ENCODE peak calls at places on chromosomes 5 and 9, in ten cellular contexts. N is B cell, J is fibroblast of mammary gland, Q is cardiac fibroblast, I is IMR-90, R is colonic mucosa, C is SK-N-SH, P is tibial nerve, Y is choroid plexus epithelial cell, B is WTC11. X is an unnamed sample.

GRCh38 chr9:88387035-88387732 is 1.1 kb upstream of the SPIN1 start:
- DNase-seq in B (no peak), Q (peak), J (peak), Y (peak), N (no peak), I (peak), C (no peak), R (peak), P (peak), X (no peak)

GRCh38 chr5:164296603-164297080 is 791.2 kb downstream of the MAT2B start:
- DNase-seq in C (no peak), I (peak), Q (peak), R (no peak), N (no peak), Y (peak), B (peak), P (no peak), J (no peak), X (no peak)

GRCh38 chr5:96629774-96630173 is 32.4 kb upstream of the CAST start:
- DNase-seq in Q (peak), B (no peak), P (no peak), N (no peak), Y (peak), J (peak), I (peak), R (no peak), C (no peak), X (no peak)

GRCh38 chr9:70260007-70260443 is 1.2 kb downstream of the SMC5 start:
- DNase-seq in R (peak), I (no peak), Y (no peak), N (no peak), C (no peak), Q (no peak), B (no peak), J (peak), P (no peak), X (no peak)

GRCh38 chr9:128555180-128555721 is 2.9 kb downstream of the SPTAN1 start:
- DNase-seq in N (no peak), R (peak), B (no peak), Y (peak), J (peak), C (no peak), I (peak), P (no peak), Q (peak), X (no peak)

GRCh38 chr5:132822650-132823480 is 7.6 kb downstream of the SHROOM1 start:
- DNase-seq in Q (no peak), I (no peak), P (no peak), B (peak), C (no peak), Y (peak), J (no peak), N (no peak), R (no peak), X (no peak)

GRCh38 chr9:1400983-1401382 is 350.8 kb downstream of the DMRT2 start:
- DNase-seq in P (no peak), B (peak), C (no peak), J (no peak), N (no peak), R (no peak), Y (no peak), I (no peak), Q (no peak), X (no peak)

GRCh38 chr5:177293819-177294581 is 9.5 kb downstream of the RAB24 start:
- DNase-seq in B (no peak), C (no peak), J (no peak), Q (no peak), R (no peak), P (no peak), I (no peak), N (no peak), Y (no peak), X (no peak)

GRCh38 chr9:88106492-88106891 is 31.8 kb downstream of the SPATA31C2 start:
- DNase-seq in C (peak), B (peak), Y (peak), R (peak), Q (peak), N (no peak), P (peak), I (peak), J (peak), X (no peak)

GRCh38 chr5:13831236-13831810 is 113.2 kb downstream of the DNAH5 start:
- DNase-seq in Q (peak), C (no peak), J (peak), N (no peak), Y (peak), P (no peak), R (no peak), I (peak), B (no peak), X (no peak)

GRCh38 chr9:26148128-26148527 is 469.9 kb upstream of the TUSC1 start:
- DNase-seq in R (no peak), B (no peak), I (no peak), Q (no peak), N (no peak), J (no peak), Y (no peak), P (no peak), C (no peak), X (no peak)

GRCh38 chr9:14412778-14413177 is 98.8 kb upstream of the NFIB start:
- DNase-seq in R (no peak), Y (peak), C (no peak), N (no peak), I (no peak), P (no peak), J (no peak), Q (no peak), B (no peak), X (no peak)

GRCh38 chr5:174900176-174900692 is 175.9 kb downstream of the MSX2 start:
- DNase-seq in J (peak), Q (no peak), R (no peak), Y (no peak), I (no peak), P (no peak), N (no peak), B (no peak), C (no peak), X (no peak)

GRCh38 chr9:109755040-109755439 is 25.0 kb upstream of the PALM2AKAP2 start:
- DNase-seq in R (no peak), B (no peak), I (peak), Y (no peak), C (no peak), N (no peak), Q (no peak), J (no peak), P (no peak), X (no peak)

GRCh38 chr5:141528401-141528984 is 39.6 kb downstream of the PCDHGC5 start:
- DNase-seq in B (no peak), C (no peak), Y (no peak), N (no peak), R (peak), Q (peak), I (peak), P (peak), J (peak), X (no peak)

GRCh38 chr5:307306-307705 is 14.2 kb upstream of the AHRR start:
- DNase-seq in Y (no peak), Q (no peak), B (no peak), J (no peak), N (no peak), I (no peak), C (no peak), R (no peak), P (no peak), X (no peak)

GRCh38 chr5:60887096-60887495 is 43.0 kb upstream of the ELOVL7 start:
- DNase-seq in C (no peak), N (no peak), Q (no peak), P (no peak), I (no peak), B (no peak), R (no peak), Y (no peak), J (no peak), X (no peak)

GRCh38 chr5:60886158-60886557 is 42.1 kb upstream of the ELOVL7 start:
- DNase-seq in Y (no peak), N (no peak), B (no peak), R (no peak), I (no peak), C (no peak), J (no peak), Q (no peak), P (no peak), X (no peak)

GRCh38 chr5:60888359-60889061 is 44.4 kb upstream of the ELOVL7 start:
- DNase-seq in Q (no peak), N (no peak), R (no peak), C (no peak), J (no peak), Y (no peak), B (no peak), P (no peak), I (no peak), X (no peak)

GRCh38 chr5:60883229-60883628 is 39.2 kb upstream of the ELOVL7 start:
- DNase-seq in P (no peak), Q (peak), B (no peak), R (no peak), C (peak), J (peak), I (no peak), Y (peak), N (no peak), X (no peak)
- TF ChIP-seq CTCF in P (no peak), Q (peak), B (peak), R (peak), C (peak), J (peak), I (no peak), Y (peak), N (no peak), X (no peak)

GRCh38 chr9:127167560-127168326 is 45.3 kb upstream of the ANGPTL2 start:
- DNase-seq in I (no peak), P (no peak), B (no peak), Y (no peak), R (no peak), N (no peak), J (no peak), C (no peak), Q (no peak), X (no peak)

GRCh38 chr9:127170049-127170448 is 47.6 kb upstream of the ANGPTL2 start:
- DNase-seq in C (no peak), R (no peak), I (no peak), Q (no peak), N (no peak), B (no peak), Y (no peak), P (no peak), J (no peak), X (no peak)

GRCh38 chr9:127170652-127171051 is 48.2 kb upstream of the ANGPTL2 start:
- DNase-seq in C (no peak), P (no peak), Y (no peak), R (no peak), N (no peak), B (peak), I (no peak), J (no peak), Q (no peak), X (no peak)

GRCh38 chr9:127168756-127169506 is 46.5 kb upstream of the ANGPTL2 start:
- DNase-seq in I (no peak), C (no peak), R (no peak), J (no peak), B (no peak), Q (no peak), P (no peak), Y (peak), N (no peak), X (no peak)

GRCh38 chr9:127169507-127169883 is 47.1 kb upstream of the ANGPTL2 start:
- DNase-seq in B (no peak), C (no peak), I (no peak), R (no peak), P (no peak), N (no peak), Y (no peak), Q (no peak), J (no peak), X (no peak)
- TF ChIP-seq CTCF in B (no peak), C (no peak), I (no peak), R (no peak), P (no peak), N (no peak), Y (no peak), Q (no peak), J (no peak), X (no peak)

GRCh38 chr5:170211575-170212334 is 21.0 kb upstream of the C5orf58 start:
- DNase-seq in Q (no peak), R (no peak), N (no peak), J (no peak), Y (no peak), C (no peak), B (no peak), P (no peak), I (no peak), X (no peak)

GRCh38 chr5:170218730-170219129 is 14.1 kb upstream of the C5orf58 start:
- DNase-seq in B (no peak), C (no peak), I (no peak), R (no peak), P (no peak), Q (no peak), J (no peak), N (no peak), Y (no peak), X (no peak)

GRCh38 chr5:170220196-170220595 is 12.6 kb upstream of the C5orf58 start:
- DNase-seq in Y (no peak), Q (no peak), P (no peak), J (no peak), R (no peak), B (no peak), I (no peak), C (no peak), N (no peak), X (no peak)

GRCh38 chr5:170219615-170220014 is 13.2 kb upstream of the C5orf58 start:
- DNase-seq in Q (peak), Y (peak), J (peak), I (peak), R (no peak), B (no peak), N (no peak), C (no peak), P (no peak), X (no peak)

GRCh38 chr5:170216262-170216864 is 16.4 kb upstream of the C5orf58 start:
- DNase-seq in N (peak), J (peak), Q (peak), B (peak), I (peak), P (no peak), Y (peak), R (no peak), C (peak), X (no peak)
- TF ChIP-seq CTCF in N (no peak), J (peak), Q (peak), B (peak), I (peak), P (peak), Y (peak), R (no peak), C (peak), X (peak)

GRCh38 chr9:121357011-121357410 is 13.0 kb downstream of the STOM start:
- DNase-seq in R (no peak), B (no peak), Y (no peak), P (no peak), I (no peak), C (no peak), N (no peak), Q (no peak), J (no peak), X (no peak)
- TF ChIP-seq CTCF in R (no peak), B (no peak), Y (no peak), P (no peak), I (no peak), C (no peak), N (no peak), Q (no peak), J (no peak), X (no peak)

DNA sequence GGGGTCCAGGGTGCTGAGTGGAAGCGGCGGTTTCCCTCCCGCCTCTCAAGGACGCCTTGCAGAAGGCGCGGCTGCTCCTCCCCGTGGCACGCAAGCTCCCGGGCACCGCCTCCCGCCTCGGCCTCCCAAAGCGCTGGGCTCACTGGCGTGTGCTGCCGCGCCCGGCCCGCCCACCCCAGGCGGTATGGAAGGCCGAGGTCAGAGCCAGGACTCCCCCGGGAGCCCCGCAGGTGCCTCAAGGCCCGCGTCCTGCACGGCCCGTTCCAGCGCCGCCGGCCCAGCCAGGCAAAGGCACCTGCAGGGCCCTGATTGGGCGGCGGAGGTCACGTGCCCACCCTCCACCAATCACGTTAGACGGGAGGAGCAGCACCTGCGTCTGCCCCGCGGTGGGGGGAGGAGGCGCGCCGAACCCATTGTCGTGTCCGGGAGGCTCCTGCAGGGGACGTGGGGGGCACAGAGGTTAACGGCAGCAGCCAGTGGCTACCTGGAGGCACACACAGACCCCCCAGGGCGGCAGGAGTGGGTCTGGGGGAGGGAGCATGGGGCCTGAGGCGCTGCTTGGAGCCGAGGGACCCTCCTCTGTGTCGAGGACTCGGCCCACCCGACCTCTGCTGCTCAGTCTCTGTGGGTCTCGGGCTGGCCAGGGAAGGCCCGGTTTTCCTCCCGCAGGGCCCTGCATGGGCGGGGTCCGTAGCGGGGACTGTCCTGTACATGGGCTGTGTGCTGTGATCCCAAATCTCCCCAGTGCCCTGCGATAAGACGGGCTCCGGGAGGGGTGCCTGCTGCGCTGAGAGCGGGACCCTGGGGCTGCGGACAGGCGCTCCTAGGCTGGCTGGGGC is 2.0 kb upstream of the LCN12 start:
- DNase-seq in N (peak), I (peak), J (peak), R (peak), B (peak), C (peak), Y (peak), P (peak), Q (peak), X (peak)
- TF ChIP-seq CTCF in N (peak), I (no peak), J (no peak), R (no peak), B (no peak), C (no peak), Y (no peak), P (peak), Q (no peak), X (no peak)

GRCh38 chr5:122999947-123000563 is 36.5 kb downstream of the PPIC start:
- DNase-seq in B (peak), N (peak), J (peak), P (peak), R (peak), I (no peak), Y (peak), C (no peak), Q (peak), X (no peak)
- TF ChIP-seq CTCF in B (peak), N (peak), J (peak), P (peak), R (no peak), I (peak), Y (peak), C (no peak), Q (peak), X (no peak)

GRCh38 chr9:137176302-137177182 is 4.7 kb upstream of the TMEM210 start:
- DNase-seq in C (no peak), J (peak), I (peak), Q (peak), P (no peak), N (peak), R (peak), Y (peak), B (peak), X (no peak)
- TF ChIP-seq CTCF in C (peak), J (peak), I (peak), Q (peak), P (peak), N (peak), R (peak), Y (peak), B (peak), X (peak)